ENCODE peak calls at places on chromosome 1, in seven cellular contexts. T is stimulated activated CD4-positive, alpha-beta T cell treated with anti-CD3 and anti-CD28 coated beads, Interleukin-4, amount 100 ng/mL, for 48 hours; W is GM03348; K is posterior cingulate gyrus; Y is PC-3; Q is CD4-positive, alpha-beta T cell; G is activated T-cell treated with anti-CD3 and anti-CD28 coated beads, Interleukin-2, amount 50 U/mL, for 1 hour. U is an unnamed sample.
A peak's percentile ranks its signal among the peaks of the same experiment; 100 is the strongest.

GRCh38 chr1:211734791-211735190 is 59.4 kb upstream of the NEK2 start:
- DNase-seq in T (no peak), W (no peak), K (no peak), Y (peak; percentile 27), Q (no peak), G (no peak), U (no peak)

GRCh38 chr1:76240321-76240720 is 165.8 kb downstream of the ST6GALNAC3 start:
- DNase-seq in T (no peak), W (no peak), K (no peak), Y (no peak), Q (no peak), G (no peak), U (no peak)

GRCh38 chr1:89725016-89725380 is 92.1 kb downstream of the LRRC8C start:
- DNase-seq in T (no peak), W (peak; percentile 65), K (no peak), Y (peak; percentile 49), Q (no peak), G (no peak), U (no peak)

GRCh38 chr1:27237112-27237511 is 2.7 kb downstream of the WDTC1 start:
- DNase-seq in T (no peak), W (no peak), K (no peak), Y (no peak), Q (no peak), G (no peak), U (no peak)

GRCh38 chr1:109620396-109620817 is 770 bp downstream of the AMPD2 start:
- DNase-seq in T (no peak), W (peak; percentile 86), K (no peak), Y (peak; percentile 40), Q (no peak), G (no peak), U (no peak)

GRCh38 chr1:160006312-160006940 is 25.4 kb downstream of the PIGM start:
- DNase-seq in T (peak; percentile 69), W (peak; percentile 77), K (no peak), Y (peak; percentile 89), Q (peak; percentile 62), G (peak; percentile 71), U (no peak)

GRCh38 chr1:119874186-119874585 is 22.1 kb downstream of the ADAM30 start:
- DNase-seq in T (no peak), W (no peak), K (no peak), Y (peak; percentile 6), Q (no peak), G (no peak), U (no peak)

GRCh38 chr1:107076846-107077245 is 20.4 kb downstream of the PRMT6 start:
- DNase-seq in T (no peak), W (peak; percentile 32), K (no peak), Y (peak; percentile 97), Q (no peak), G (no peak), U (no peak)

GRCh38 chr1:234938924-234939323 is 189.7 kb downstream of the TOMM20 start:
- DNase-seq in T (no peak), W (no peak), K (no peak), Y (no peak), Q (no peak), G (no peak), U (no peak)

GRCh38 chr1:191065771-191066170 is 588.1 kb upstream of the BRINP3 start:
- DNase-seq in T (no peak), W (no peak), K (no peak), Y (no peak), Q (no peak), G (no peak), U (no peak)

GRCh38 chr1:9730096-9730901 is 78.8 kb downstream of the PIK3CD start:
- DNase-seq in T (no peak), W (no peak), K (no peak), Y (no peak), Q (no peak), G (no peak), U (no peak)

GRCh38 chr1:208120426-208120790 is 123.8 kb downstream of the PLXNA2 start:
- DNase-seq in T (no peak), W (no peak), K (no peak), Y (no peak), Q (no peak), G (no peak), U (no peak)

GRCh38 chr1:87449348-87449963 is 120.8 kb downstream of the LMO4 start:
- DNase-seq in T (peak; percentile 17), W (no peak), K (no peak), Y (peak; percentile 30), Q (peak; percentile 7), G (no peak), U (no peak)

GRCh38 chr1:44315521-44315920 is 39.5 kb downstream of the ERI3 start:
- DNase-seq in T (no peak), W (no peak), K (no peak), Y (no peak), Q (no peak), G (no peak), U (no peak)

GRCh38 chr1:35876988-35877387 is 6.0 kb upstream of the AGO1 start:
- DNase-seq in T (no peak), W (peak; percentile 43), K (no peak), Y (peak; percentile 40), Q (no peak), G (no peak), U (no peak)

GRCh38 chr1:58754683-58755467 is 29.0 kb downstream of the JUN start:
- DNase-seq in T (no peak), W (no peak), K (no peak), Y (no peak), Q (no peak), G (no peak), U (no peak)

GRCh38 chr1:81681570-81681969 is 119.2 kb upstream of the ADGRL2 start:
- DNase-seq in T (no peak), W (no peak), K (no peak), Y (peak; percentile 87), Q (no peak), G (no peak), U (no peak)

GRCh38 chr1:36279789-36280296 is 26.3 kb upstream of the SH3D21 start:
- DNase-seq in T (no peak), W (no peak), K (no peak), Y (no peak), Q (no peak), G (no peak), U (no peak)

GRCh38 chr1:236608930-236609726 is 4.8 kb upstream of the HEATR1 start:
- DNase-seq in T (no peak), W (peak; percentile 62), K (no peak), Y (peak; percentile 52), Q (no peak), G (no peak), U (no peak)

GRCh38 chr1:246503341-246503740 is 3.7 kb downstream of the SMYD3 start:
- DNase-seq in T (no peak), W (no peak), K (no peak), Y (peak; percentile 97), Q (no peak), G (no peak), U (no peak)

GRCh38 chr1:221468556-221468955 is 273.3 kb downstream of the DUSP10 start:
- DNase-seq in T (no peak), W (peak; percentile 11), K (no peak), Y (no peak), Q (no peak), G (no peak), U (no peak)